ENCODE peak calls at places on chromosomes 5 and 9, in seven cellular contexts. P is WERI-Rb-1, F is GM10248, C is BE2C, N is A549, L is neural progenitor cell, I is DND-41. B is an unnamed sample.

GRCh38 chr5:99019254-99019653 is 90.4 kb upstream of the CHD1 start:
- DNase-seq in P (no peak), C (no peak), I (no peak), F (no peak), L (no peak), N (no peak), B (no peak)

GRCh38 chr9:104836235-104836634 is 72.3 kb downstream of the NIPSNAP3B start:
- DNase-seq in C (no peak), P (peak; percentile 23), L (no peak), F (no peak), N (no peak), I (no peak), B (no peak)

GRCh38 chr5:110386782-110387181 is 339.7 kb downstream of the TMEM232 start:
- DNase-seq in C (no peak), I (no peak), F (no peak), N (no peak), P (peak; percentile 26), L (no peak), B (no peak)

GRCh38 chr9:131276107-131276888 is at the start of gene FAM78A:
- DNase-seq in F (no peak), N (no peak), P (peak; percentile 53), L (peak; percentile 63), C (peak; percentile 38), I (peak; percentile 61), B (peak; percentile 63)

GRCh38 chr9:136848393-136849037 is 694 bp upstream of the PHPT1 start:
- DNase-seq in L (peak; percentile 87), N (peak; percentile 56), F (peak; percentile 71), C (peak; percentile 69), I (no peak), P (no peak), B (peak; percentile 73)

GRCh38 chr5:68122929-68123328 is 92.6 kb upstream of the PIK3R1 start:
- DNase-seq in L (no peak), C (no peak), F (no peak), N (no peak), P (no peak), I (no peak), B (no peak)

GRCh38 chr5:56662891-56663290 is 152.5 kb upstream of the MAP3K1 start:
- DNase-seq in L (no peak), P (no peak), C (no peak), N (no peak), I (no peak), F (no peak), B (no peak)

GRCh38 chr5:86979801-86980510 is 287.7 kb upstream of the RASA1 start:
- DNase-seq in N (peak; percentile 18), C (no peak), P (no peak), F (no peak), I (no peak), L (no peak), B (no peak)

GRCh38 chr5:88889165-88890069 is 6.4 kb upstream of the MEF2C start:
- DNase-seq in I (no peak), N (no peak), F (peak; percentile 49), P (no peak), L (peak; percentile 66), C (no peak), B (peak; percentile 58)

GRCh38 chr5:82692826-82693225 is 384.4 kb downstream of the TMEM167A start:
- DNase-seq in F (no peak), L (no peak), I (no peak), C (no peak), P (no peak), N (no peak), B (no peak)

GRCh38 chr9:16535555-16535954 is 334.9 kb downstream of the BNC2 start:
- DNase-seq in F (no peak), L (no peak), C (no peak), I (no peak), P (no peak), N (no peak), B (no peak)

GRCh38 chr9:119487118-119487827 is 118.0 kb upstream of the BRINP1 start:
- DNase-seq in P (no peak), C (no peak), L (no peak), N (no peak), F (no peak), I (no peak), B (no peak)

GRCh38 chr9:71763752-71764332 is 4.5 kb downstream of the CEMIP2 start:
- DNase-seq in I (no peak), L (no peak), P (no peak), N (no peak), C (no peak), F (no peak), B (no peak)

GRCh38 chr9:84671651-84672467 is 2.3 kb downstream of the NTRK2 start:
- DNase-seq in C (no peak), F (no peak), I (no peak), N (no peak), L (no peak), P (no peak), B (no peak)

GRCh38 chr9:33272061-33272460 is 7.2 kb downstream of the CHMP5 start:
- DNase-seq in I (no peak), F (no peak), P (no peak), L (no peak), C (no peak), N (no peak), B (no peak)

GRCh38 chr5:43192558-43193170 is 639 bp downstream of the NIM1K start:
- DNase-seq in C (peak; percentile 25), P (peak; percentile 13), L (peak; percentile 39), N (no peak), I (no peak), F (peak; percentile 34), B (peak; percentile 28)

GRCh38 chr9:123544007-123544827 is 188.2 kb downstream of the CRB2 start:
- DNase-seq in I (peak; percentile 15), L (peak; percentile 57), C (peak; percentile 46), F (peak; percentile 50), P (peak; percentile 42), N (peak; percentile 44), B (no peak)

GRCh38 chr9:8468048-8468600 is 668.5 kb upstream of the DMAC1 start:
- DNase-seq in I (no peak), F (no peak), N (no peak), P (no peak), C (no peak), L (no peak), B (no peak)

DNA sequence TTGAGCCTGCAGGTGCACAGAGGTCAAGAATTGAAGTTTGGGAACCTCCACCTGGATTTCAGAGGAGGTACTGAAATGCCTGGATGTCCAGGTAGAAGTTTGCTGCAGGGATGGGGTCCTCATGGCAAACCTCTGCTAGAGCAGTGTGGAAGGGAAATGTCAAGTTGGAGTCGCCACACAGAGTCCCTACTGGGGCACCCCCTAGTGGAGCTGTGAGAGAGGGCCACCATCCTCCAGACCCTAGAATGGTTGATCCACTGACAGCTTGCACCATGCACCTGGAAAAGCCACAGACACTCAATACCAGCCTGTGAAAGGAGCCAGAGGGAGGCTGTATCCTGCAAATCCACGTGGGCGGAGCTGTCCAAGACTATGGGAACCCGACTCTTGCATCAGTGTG is 78.0 kb downstream of the GABRA1 start:
- DNase-seq in N (no peak), F (no peak), C (peak; percentile 13), L (no peak), P (peak; percentile 16), I (peak; percentile 4), B (no peak)
- TF ChIP-seq CTCF in N (no peak), F (no peak), C (peak; percentile 25), L (peak; percentile 6), P (peak; percentile 33), I (peak; percentile 19), B (no peak)

GRCh38 chr9:93908591-93909241 is 46.4 kb downstream of the BARX1 start:
- DNase-seq in N (no peak), L (no peak), F (no peak), I (no peak), C (peak; percentile 2), P (no peak), B (peak; percentile 5)
- TF ChIP-seq CTCF in N (no peak), L (peak; percentile 26), F (peak; percentile 30), I (no peak), C (peak; percentile 23), P (no peak), B (no peak)

DNA sequence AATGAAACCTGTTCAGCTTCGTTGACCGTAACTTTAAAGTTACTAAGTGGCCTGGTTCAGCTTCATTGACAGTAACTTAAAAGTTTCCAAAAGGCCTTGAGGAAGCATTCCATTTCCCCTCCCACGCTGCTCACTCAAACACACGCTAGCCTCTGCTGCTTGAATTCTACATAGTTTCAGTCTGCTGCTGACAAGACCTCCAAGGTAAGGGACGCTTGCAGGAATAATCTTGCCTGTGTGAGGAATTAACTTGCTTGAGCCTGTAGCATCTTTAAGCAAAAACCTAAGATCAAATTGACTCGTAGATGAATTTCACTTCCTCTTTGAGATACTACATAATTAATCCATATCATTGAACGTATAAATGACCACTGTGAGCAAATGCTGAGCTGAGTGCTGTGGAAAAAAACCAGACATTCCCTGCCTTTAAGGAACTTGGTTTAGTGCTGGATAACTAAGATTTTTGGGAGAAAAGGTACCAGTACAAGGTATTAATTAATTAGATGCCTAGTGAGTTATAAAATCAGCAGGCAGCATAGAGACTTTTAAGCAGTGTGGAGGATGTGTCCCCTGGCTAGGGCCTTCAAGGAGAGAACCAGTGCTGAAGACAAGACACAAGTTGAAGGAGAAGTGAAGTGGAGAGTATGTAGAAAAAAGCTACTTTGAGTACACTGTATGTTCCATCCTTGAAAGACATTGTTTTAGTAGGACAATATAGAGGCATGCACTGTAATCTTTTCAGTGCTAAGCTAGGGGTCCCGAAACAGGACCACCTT is 39.2 kb downstream of the GRAMD2B start:
- DNase-seq in P (no peak), L (no peak), N (no peak), F (peak; percentile 46), I (no peak), C (no peak), B (no peak)
- TF ChIP-seq CTCF in P (no peak), L (no peak), N (no peak), F (no peak), I (no peak), C (no peak), B (no peak)

DNA sequence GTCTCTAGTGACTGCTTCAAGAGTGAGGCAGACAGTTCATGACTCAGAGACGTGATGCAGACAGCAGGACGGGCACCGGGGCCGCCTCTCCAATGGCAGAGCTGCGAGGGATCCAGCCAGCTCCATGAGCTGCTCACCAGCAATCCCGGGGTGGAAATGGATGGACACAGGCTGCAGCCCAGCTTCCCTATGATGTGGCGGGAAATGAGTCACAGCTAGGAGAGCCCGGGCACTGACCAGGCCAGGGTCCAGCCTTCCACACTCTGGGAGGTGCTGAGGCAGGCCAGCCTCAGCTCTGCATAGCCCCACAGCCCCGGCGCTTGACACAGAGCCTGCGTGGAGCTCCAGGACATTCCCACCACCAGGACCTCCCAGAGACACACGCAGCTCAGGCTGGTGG is 244.8 kb upstream of the IRX2 start:
- DNase-seq in L (no peak), N (no peak), I (no peak), C (no peak), P (no peak), F (no peak), B (no peak)
- TF ChIP-seq CTCF in L (no peak), N (no peak), I (no peak), C (no peak), P (no peak), F (no peak), B (no peak)

B was measured in glutamatergic neuron.